ENCODE peak calls at places on chromosomes 1 and 21, in ten cellular contexts. K is transverse colon, A is PC-3, B is kidney epithelial cell, Z is adrenal gland, I is stomach, V is bronchial epithelial cell, H is fibroblast of lung, M is mammary epithelial cell, P is cardiac muscle cell. J is an unnamed sample.
A peak's percentile ranks its signal among the peaks of the same experiment; 100 is the strongest.

GRCh38 chr1:16921391-16922185 is at the start of gene CROCC:
- DNase-seq in I (no peak), Z (no peak), V (peak; percentile 14), P (peak; percentile 74), B (peak; percentile 51), M (no peak), K (no peak), A (no peak), H (peak; percentile 22), J (no peak)

GRCh38 chr21:29091032-29091431 is 17.6 kb upstream of the CCT8 start:
- DNase-seq in K (no peak), B (no peak), I (no peak), M (peak; percentile 68), A (peak; percentile 84), Z (no peak), P (peak; percentile 74), V (peak; percentile 87), H (peak; percentile 76), J (no peak)

GRCh38 chr1:56837244-56837926 is 17.2 kb upstream of the C8A start:
- DNase-seq in I (no peak), V (no peak), P (no peak), A (peak; percentile 25), Z (no peak), K (no peak), M (peak; percentile 23), B (peak; percentile 94), H (no peak), J (no peak)

GRCh38 chr1:246157516-246157915 is 349.6 kb downstream of the SMYD3 start:
- DNase-seq in H (no peak), K (no peak), I (no peak), Z (no peak), M (no peak), V (no peak), P (peak; percentile 33), B (no peak), A (no peak), J (no peak)

GRCh38 chr1:65832296-65832695 is 39.6 kb downstream of the PDE4B start:
- DNase-seq in Z (no peak), P (no peak), K (no peak), B (no peak), H (peak; percentile 39), V (no peak), M (no peak), I (no peak), A (no peak), J (no peak)

GRCh38 chr21:45286671-45287437 is 841 bp downstream of the POFUT2 start:
- DNase-seq in A (no peak), I (peak; percentile 23), K (peak; percentile 8), H (no peak), P (no peak), Z (peak; percentile 24), V (no peak), B (no peak), M (no peak), J (no peak)

GRCh38 chr1:228071839-228072657 is 10.5 kb upstream of the ARF1 start:
- DNase-seq in B (no peak), A (no peak), I (no peak), P (no peak), K (no peak), M (no peak), H (no peak), Z (no peak), V (no peak), J (no peak)

GRCh38 chr1:32644426-32644825 is 5.9 kb downstream of the ZBTB8OS start:
- DNase-seq in Z (no peak), B (no peak), I (no peak), H (no peak), K (no peak), P (no peak), A (no peak), V (no peak), M (no peak), J (no peak)

GRCh38 chr1:181423301-181423918 is 59.9 kb upstream of the CACNA1E start:
- DNase-seq in B (no peak), Z (peak; percentile 33), M (peak; percentile 46), I (peak; percentile 38), V (peak; percentile 77), A (peak; percentile 51), P (peak; percentile 46), H (peak; percentile 42), K (peak; percentile 21), J (no peak)

GRCh38 chr1:222084048-222084447 is 342.2 kb upstream of the DUSP10 start:
- DNase-seq in B (no peak), Z (no peak), K (no peak), P (no peak), M (no peak), I (no peak), A (no peak), H (peak; percentile 14), V (no peak), J (no peak)

GRCh38 chr1:1208713-1209433 is 2.5 kb upstream of the TNFRSF18 start:
- DNase-seq in K (peak; percentile 69), M (no peak), Z (no peak), H (no peak), I (no peak), A (no peak), V (no peak), B (no peak), P (peak; percentile 40), J (no peak)

GRCh38 chr1:208254376-208254775 is 10.2 kb upstream of the PLXNA2 start:
- DNase-seq in I (no peak), A (no peak), V (no peak), M (no peak), P (peak; percentile 72), H (no peak), K (no peak), B (no peak), Z (no peak), J (no peak)

GRCh38 chr1:230570724-230571390 is 71.4 kb upstream of the COG2 start:
- DNase-seq in M (no peak), K (peak; percentile 52), B (no peak), I (no peak), H (no peak), V (peak; percentile 39), A (no peak), Z (no peak), P (no peak), J (no peak)

GRCh38 chr1:42922687-42923366 is 35.8 kb downstream of the SLC2A1 start:
- DNase-seq in H (peak; percentile 61), I (no peak), V (peak; percentile 77), B (peak; percentile 53), M (peak; percentile 72), K (peak; percentile 59), Z (peak; percentile 44), A (peak; percentile 88), P (peak; percentile 59), J (no peak)

GRCh38 chr1:116762281-116762680 is 8.1 kb downstream of the CD2 start:
- DNase-seq in B (no peak), P (no peak), K (no peak), A (no peak), Z (no peak), H (no peak), I (no peak), V (no peak), M (no peak), J (no peak)

GRCh38 chr1:111976332-111976731 is 13.1 kb downstream of the KCND3 start:
- DNase-seq in K (no peak), B (no peak), V (peak; percentile 91), H (no peak), M (peak; percentile 39), P (no peak), I (no peak), A (peak; percentile 69), Z (no peak), J (no peak)

GRCh38 chr1:111977378-111977777 is 12.1 kb downstream of the KCND3 start:
- DNase-seq in H (no peak), A (no peak), I (no peak), Z (no peak), P (no peak), M (no peak), V (no peak), B (no peak), K (no peak), J (no peak)

GRCh38 chr1:111976842-111977241 is 12.6 kb downstream of the KCND3 start:
- DNase-seq in B (no peak), A (no peak), H (no peak), Z (no peak), P (no peak), V (no peak), I (no peak), K (no peak), M (no peak), J (no peak)

GRCh38 chr1:111971396-111971795 is 18.1 kb downstream of the KCND3 start:
- DNase-seq in A (no peak), K (no peak), V (no peak), P (no peak), I (no peak), M (no peak), B (no peak), Z (no peak), H (no peak), J (no peak)

DNA sequence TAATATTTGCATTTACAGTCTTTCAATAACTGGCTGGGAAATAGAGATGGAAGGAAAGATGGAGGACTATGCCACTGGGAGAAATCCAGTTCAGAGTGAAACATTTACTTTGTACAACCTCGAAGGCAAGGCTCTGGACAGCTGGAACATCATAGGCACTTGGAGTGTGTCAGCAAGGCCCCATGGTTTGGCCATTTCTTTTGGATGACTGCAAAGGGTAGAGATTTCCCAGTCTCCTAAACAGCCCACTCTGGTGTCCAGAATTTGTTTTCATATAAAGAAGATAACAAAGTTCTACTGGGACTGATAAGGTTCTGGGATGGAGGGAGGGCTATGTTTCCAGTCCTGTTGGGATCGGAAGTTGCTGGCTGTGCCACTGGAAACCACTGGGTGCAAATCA is 16.3 kb downstream of the KCND3 start:
- DNase-seq in P (no peak), I (no peak), Z (no peak), K (no peak), A (no peak), M (no peak), B (no peak), H (no peak), V (no peak), J (no peak)
- H3K27me3 ChIP-seq in P (peaks cover 75% of the 10 kb centered on the region), I (no peaks in the 10 kb centered on the region), Z (no peaks in the 10 kb centered on the region), K (no peaks in the 10 kb centered on the region), A (peaks cover 43% of the 10 kb centered on the region), M (peaks cover 2% of the 10 kb centered on the region), B (peaks cover under 1% of the 10 kb centered on the region), H (no peaks in the 10 kb centered on the region), V (peaks cover 3% of the 10 kb centered on the region), J (no peaks in the 10 kb centered on the region)

GRCh38 chr1:34292472-34292871 is 115.8 kb downstream of the C1orf94 start:
- DNase-seq in M (no peak), B (no peak), I (no peak), K (no peak), H (no peak), A (no peak), V (no peak), P (no peak), Z (no peak), J (no peak)
- TF ChIP-seq CTCF in M (no peak), B (no peak), I (no peak), K (no peak), H (no peak), A (no peak), V (no peak), P (no peak), Z (no peak), J (no peak)

GRCh38 chr1:27473755-27474154 is 16.2 kb downstream of the WASF2 start:
- DNase-seq in P (no peak), K (no peak), B (no peak), V (no peak), Z (no peak), M (no peak), I (no peak), H (no peak), A (no peak), J (no peak)
- H3K27me3 ChIP-seq in P (no peaks in the 10 kb centered on the region), K (no peaks in the 10 kb centered on the region), B (no peaks in the 10 kb centered on the region), V (no peaks in the 10 kb centered on the region), Z (no peaks in the 10 kb centered on the region), M (no peaks in the 10 kb centered on the region), I (no peaks in the 10 kb centered on the region), H (no peaks in the 10 kb centered on the region), A (no peaks in the 10 kb centered on the region), J (no peaks in the 10 kb centered on the region)

GRCh38 chr1:147840909-147841308 is 61.7 kb upstream of the GJA8 start:
- DNase-seq in B (no peak), M (no peak), H (no peak), K (no peak), A (no peak), P (no peak), I (no peak), V (no peak), Z (no peak), J (no peak)
- TF ChIP-seq CTCF in B (no peak), M (no peak), H (no peak), K (no peak), A (peak; percentile 36), P (peak; percentile 20), I (no peak), V (no peak), Z (no peak), J (no peak)

J was measured in uterus.